ENCODE peak calls at places on chromosome 16, in four cellular contexts. V is stimulated activated CD8-positive, alpha-beta memory T cell treated with anti-CD3 and anti-CD28 coated beads, Interleukin-4, amount 100 ng/mL, for 48 hours; F is activated CD4-positive, alpha-beta T cell treated with anti-CD3 and anti-CD28 coated beads for 24 hours; O is activated naive CD8-positive, alpha-beta T cell treated with anti-CD3 and anti-CD28 coated beads for 36 hours. R is an unnamed sample.

GRCh38 chr16:62194828-62195227 is 158.6 kb upstream of the CDH8 start:
- DNase-seq in V (no peak), F (no peak), O (no peak), R (no peak)

GRCh38 chr16:75289189-75289588 is 37.8 kb upstream of the BCAR1 start:
- DNase-seq in V (no peak), F (no peak), O (no peak), R (no peak)

GRCh38 chr16:53743149-53743566 is 39.2 kb downstream of the FTO start:
- DNase-seq in V (peak; percentile 33), F (no peak), O (no peak), R (no peak)

GRCh38 chr16:8721693-8722348 is 47.4 kb downstream of the ABAT start:
- DNase-seq in V (no peak), F (no peak), O (no peak), R (no peak)

GRCh38 chr16:89945654-89946053 is 2.9 kb upstream of the DEF8 start:
- DNase-seq in V (no peak), F (no peak), O (no peak), R (no peak)

GRCh38 chr16:84308120-84308519 is 13.4 kb downstream of the WFDC1 start:
- DNase-seq in V (peak; percentile 39), F (no peak), O (peak; percentile 24), R (peak; percentile 8)

GRCh38 chr16:64077242-64077641 is 1044.6 kb downstream of the CDH11 start:
- DNase-seq in V (no peak), F (no peak), O (no peak), R (no peak)

GRCh38 chr16:13138528-13138927 is 237.1 kb downstream of the SHISA9 start:
- DNase-seq in V (no peak), F (no peak), O (no peak), R (no peak)

GRCh38 chr16:64641343-64641742 is 480.5 kb downstream of the CDH11 start:
- DNase-seq in V (no peak), F (no peak), O (no peak), R (no peak)

GRCh38 chr16:58862334-58863024 is 128.4 kb upstream of the GOT2 start:
- DNase-seq in V (no peak), F (no peak), O (no peak), R (no peak)

GRCh38 chr16:72847187-72848044 is 200.5 kb downstream of the ZFHX3 start:
- DNase-seq in V (no peak), F (no peak), O (peak; percentile 13), R (no peak)

GRCh38 chr16:19765860-19766553 is 47.9 kb downstream of the IQCK start:
- DNase-seq in V (no peak), F (no peak), O (no peak), R (no peak)

GRCh38 chr16:84514874-84515835 is 10.7 kb upstream of the MEAK7 start:
- DNase-seq in V (peak; percentile 85), F (peak; percentile 67), O (peak; percentile 87), R (no peak)

GRCh38 chr16:52547001-52547833 is at the start of gene TOX3:
- DNase-seq in V (no peak), F (no peak), O (no peak), R (peak; percentile 30)

GRCh38 chr16:74742051-74742481 is 32.6 kb downstream of the FA2H start:
- DNase-seq in V (no peak), F (no peak), O (no peak), R (no peak)

GRCh38 chr16:3131755-3132377 is 3.0 kb upstream of the ZNF213 start:
- DNase-seq in V (peak; percentile 68), F (peak; percentile 28), O (peak; percentile 51), R (peak; percentile 26)

GRCh38 chr16:46900464-46901235 is 16.5 kb downstream of the GPT2 start:
- DNase-seq in V (no peak), F (no peak), O (no peak), R (no peak)

GRCh38 chr16:65125322-65125721 is 3.5 kb upstream of the CDH11 start:
- DNase-seq in V (no peak), F (no peak), O (no peak), R (no peak)

GRCh38 chr16:1046271-1046955 is 26.1 kb upstream of the SSTR5 start:
- DNase-seq in V (no peak), F (no peak), O (no peak), R (no peak)

GRCh38 chr16:83554096-83554495 is 253.7 kb upstream of the HSBP1 start:
- DNase-seq in V (no peak), F (no peak), O (no peak), R (no peak)

GRCh38 chr16:50902457-50902856 is 160.6 kb downstream of the CYLD start:
- DNase-seq in V (no peak), F (no peak), O (no peak), R (no peak)

GRCh38 chr16:30946671-30947532 is 2.0 kb upstream of the ORAI3 start:
- DNase-seq in V (no peak), F (no peak), O (no peak), R (no peak)

GRCh38 chr16:1470543-1471251 is 4.1 kb downstream of the CLCN7 start:
- DNase-seq in V (no peak), F (no peak), O (no peak), R (no peak)

GRCh38 chr16:72244853-72245252 is 72.9 kb upstream of the PMFBP1 start:
- DNase-seq in V (no peak), F (no peak), O (no peak), R (no peak)

GRCh38 chr16:86676216-86676800 is 98.0 kb downstream of the FOXL1 start:
- DNase-seq in V (no peak), F (no peak), O (no peak), R (no peak)

GRCh38 chr16:56357291-56357764 is 68.0 kb downstream of the AMFR start:
- DNase-seq in V (no peak), F (no peak), O (no peak), R (no peak)

GRCh38 chr16:23171234-23171948 is 11.2 kb upstream of the SCNN1G start:
- DNase-seq in V (no peak), F (no peak), O (no peak), R (no peak)

GRCh38 chr16:58459344-58460218 is 40.4 kb upstream of the NDRG4 start:
- DNase-seq in V (peak; percentile 73), F (peak; percentile 42), O (peak; percentile 61), R (no peak)

GRCh38 chr16:67457611-67458010 is 23.3 kb downstream of the ATP6V0D1 start:
- DNase-seq in V (no peak), F (no peak), O (no peak), R (no peak)

GRCh38 chr16:84438971-84439696 is 65.3 kb downstream of the MEAK7 start:
- DNase-seq in V (no peak), F (no peak), O (no peak), R (no peak)

GRCh38 chr16:86740817-86741799 is 162.8 kb downstream of the FOXL1 start:
- DNase-seq in V (no peak), F (no peak), O (no peak), R (no peak)